ENCODE peak calls at places on chromosome 11, in seven cellular contexts. O is heart left ventricle, K is fibroblast of lung, B is PC-3, X is PC-9, F is colonic mucosa, C is tibial artery. J is an unnamed sample.

GRCh38 chr11:47257518-47258316 is at the start of gene NR1H3:
- DNase-seq in X (peak; percentile 78), B (peak; percentile 54), O (peak; percentile 91), K (peak; percentile 68), C (peak; percentile 81), F (peak; percentile 82), J (no peak)

GRCh38 chr11:19889531-19889930 is 176.9 kb downstream of the NAV2 start:
- DNase-seq in K (peak; percentile 74), X (no peak), O (no peak), F (no peak), B (no peak), C (no peak), J (no peak)

GRCh38 chr11:73578786-73579185 is 19.1 kb downstream of the FAM168A start:
- DNase-seq in B (no peak), F (no peak), O (no peak), K (peak; percentile 20), C (no peak), X (peak; percentile 63), J (no peak)

GRCh38 chr11:47551086-47551485 is 1.8 kb downstream of the CELF1 start:
- DNase-seq in O (no peak), K (peak; percentile 32), F (no peak), X (no peak), B (peak; percentile 45), C (no peak), J (peak; percentile 40)

GRCh38 chr11:99260696-99261095 is 239.9 kb downstream of the CNTN5 start:
- DNase-seq in O (no peak), F (no peak), B (peak; percentile 10), X (no peak), C (no peak), K (peak; percentile 37), J (peak; percentile 8)

GRCh38 chr11:91296628-91297027 is 928.0 kb upstream of the FAT3 start:
- DNase-seq in X (peak; percentile 36), O (no peak), B (peak; percentile 86), F (no peak), C (no peak), K (no peak), J (peak; percentile 48)

GRCh38 chr11:129317564-129317963 is 58.1 kb upstream of the BARX2 start:
- DNase-seq in C (no peak), X (peak; percentile 90), O (no peak), B (peak; percentile 84), K (no peak), F (peak; percentile 42), J (peak; percentile 89)

GRCh38 chr11:5275369-5276110 is 5.8 kb upstream of the HBE1 start:
- DNase-seq in K (no peak), B (no peak), O (no peak), F (no peak), C (no peak), X (no peak), J (no peak)

GRCh38 chr11:78034623-78035022 is 11.5 kb upstream of the KCTD14 start:
- DNase-seq in F (no peak), B (no peak), X (no peak), O (no peak), K (no peak), C (no peak), J (no peak)

GRCh38 chr11:78532991-78533861 is 41.4 kb downstream of the NARS2 start:
- DNase-seq in F (no peak), C (no peak), O (no peak), B (no peak), X (no peak), K (no peak), J (no peak)

GRCh38 chr11:131606936-131607335 is 236.5 kb downstream of the NTM start:
- DNase-seq in F (no peak), C (no peak), K (no peak), X (peak; percentile 10), B (no peak), O (no peak), J (no peak)

GRCh38 chr11:57547854-57548377 is 10.5 kb downstream of the SMTNL1 start:
- DNase-seq in C (no peak), F (no peak), B (no peak), X (no peak), O (no peak), K (no peak), J (no peak)

GRCh38 chr11:66275984-66276612 is 1.9 kb upstream of the CNIH2 start:
- DNase-seq in K (no peak), X (no peak), B (no peak), O (no peak), C (no peak), F (no peak), J (no peak)

GRCh38 chr11:73519266-73519665 is 78.6 kb downstream of the FAM168A start:
- DNase-seq in K (no peak), O (no peak), B (no peak), F (no peak), X (no peak), C (no peak), J (no peak)

GRCh38 chr11:116929393-116930090 is 92.1 kb upstream of the APOA1 start:
- DNase-seq in C (no peak), O (no peak), K (peak; percentile 46), X (no peak), F (no peak), B (no peak), J (no peak)

GRCh38 chr11:105829084-105829483 is 193.0 kb downstream of the MSANTD4 start:
- DNase-seq in K (no peak), X (no peak), C (no peak), O (no peak), F (no peak), B (no peak), J (no peak)

GRCh38 chr11:19696073-19696472 is 16.6 kb upstream of the NAV2 start:
- DNase-seq in C (no peak), K (no peak), F (no peak), O (no peak), X (no peak), B (no peak), J (peak; percentile 32)

GRCh38 chr11:86869966-86870570 is 69.7 kb downstream of the PRSS23 start:
- DNase-seq in F (peak; percentile 60), B (peak; percentile 58), K (peak; percentile 47), C (peak; percentile 78), X (no peak), O (peak; percentile 69), J (peak; percentile 54)

GRCh38 chr11:86874314-86875056 is 74.1 kb downstream of the PRSS23 start:
- DNase-seq in K (peak; percentile 11), F (no peak), X (no peak), O (no peak), B (no peak), C (no peak), J (no peak)

GRCh38 chr11:86865436-86865835 is 65.1 kb downstream of the PRSS23 start:
- DNase-seq in C (no peak), F (no peak), O (no peak), B (no peak), K (no peak), X (no peak), J (no peak)

GRCh38 chr11:86873573-86874083 is 73.3 kb downstream of the PRSS23 start:
- DNase-seq in B (no peak), F (no peak), O (no peak), X (no peak), K (peak; percentile 9), C (no peak), J (peak; percentile 22)

DNA sequence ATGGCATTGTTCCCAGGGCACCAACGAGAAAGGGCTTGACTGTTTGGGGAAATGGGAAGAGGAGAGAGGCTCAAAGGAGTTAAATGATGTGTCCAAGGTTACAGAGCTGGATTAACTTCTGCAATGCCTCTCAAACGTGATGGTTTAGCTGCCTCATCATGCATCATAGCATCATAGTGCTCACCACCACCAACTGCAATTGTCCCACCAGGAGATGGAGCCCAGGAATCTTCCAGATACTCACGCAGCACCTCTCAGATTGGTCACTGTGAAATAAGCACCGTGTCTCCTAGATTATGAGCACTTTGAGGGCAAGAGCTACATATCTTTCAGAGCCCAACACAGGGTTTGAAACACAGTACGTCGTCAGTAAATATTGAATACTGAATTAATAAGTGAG is 69.2 kb downstream of the PRSS23 start:
- DNase-seq in K (no peak), B (no peak), F (no peak), O (no peak), X (no peak), C (no peak), J (no peak)
- TF ChIP-seq CTCF in K (peak; percentile 3), B (no peak), F (no peak), O (no peak), X (no peak), C (no peak), J (no peak)

GRCh38 chr11:76246271-76246933 is 40.1 kb upstream of the WNT11 start:
- DNase-seq in K (no peak), F (no peak), B (no peak), O (no peak), C (no peak), X (no peak), J (no peak)

GRCh38 chr11:76250520-76251222 is 44.4 kb upstream of the WNT11 start:
- DNase-seq in O (no peak), X (no peak), K (no peak), F (no peak), C (no peak), B (no peak), J (no peak)

GRCh38 chr11:76249195-76249741 is 43.0 kb upstream of the WNT11 start:
- DNase-seq in O (no peak), F (peak; percentile 39), B (no peak), X (no peak), C (no peak), K (no peak), J (no peak)

GRCh38 chr11:76247091-76247490 is 40.8 kb upstream of the WNT11 start:
- DNase-seq in X (no peak), B (no peak), K (no peak), F (no peak), C (no peak), O (no peak), J (no peak)

DNA sequence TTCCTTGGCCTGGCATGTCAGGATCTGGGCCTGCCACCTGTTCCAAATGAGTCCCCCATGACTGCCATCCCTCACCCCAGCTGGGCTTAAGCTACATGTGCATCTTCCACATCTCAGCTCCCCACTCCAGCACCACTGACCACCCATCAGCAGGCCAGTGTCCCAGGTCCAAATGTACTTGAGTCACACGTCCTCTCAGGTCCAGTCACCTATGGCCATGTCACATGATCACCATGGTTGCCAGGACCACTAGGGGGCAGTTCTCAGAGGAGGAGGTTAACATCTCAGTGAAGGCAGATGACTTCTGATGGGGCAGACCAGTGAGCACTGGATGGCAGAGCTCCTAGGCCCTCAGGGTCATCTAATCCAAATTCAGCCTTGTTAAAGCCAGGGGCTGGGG is 41.9 kb upstream of the WNT11 start:
- DNase-seq in C (no peak), F (peak; percentile 29), B (peak; percentile 44), X (no peak), K (no peak), O (no peak), J (no peak)
- TF ChIP-seq CTCF in C (no peak), F (no peak), B (peak; percentile 60), X (peak; percentile 47), K (peak; percentile 25), O (peak; percentile 23), J (no peak)

DNA sequence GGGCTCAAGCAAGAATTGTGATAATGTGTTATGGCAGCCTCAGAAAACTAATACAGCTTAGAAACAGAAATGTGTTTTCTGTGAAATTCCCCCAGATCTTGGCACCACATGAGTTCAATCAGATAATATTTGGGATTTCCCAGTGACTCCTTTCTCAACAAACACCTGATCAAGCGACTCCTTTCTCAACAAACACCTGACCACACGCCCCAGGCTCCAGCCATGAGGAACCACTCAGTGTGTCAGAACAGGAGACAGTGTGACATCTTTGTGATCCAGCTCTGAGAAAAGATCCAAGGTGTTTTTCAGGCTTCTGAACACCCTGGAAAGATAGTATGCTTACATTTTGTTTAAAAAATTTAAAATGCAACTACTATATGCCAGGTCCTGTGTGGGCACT is 1.9 kb upstream of the UVRAG start:
- DNase-seq in F (no peak), K (no peak), C (no peak), O (no peak), B (peak; percentile 51), X (peak; percentile 72), J (peak; percentile 46)
- TF ChIP-seq CTCF in F (no peak), K (no peak), C (no peak), O (no peak), B (no peak), X (no peak), J (no peak)

GRCh38 chr11:119694334-119694733 is 34.7 kb downstream of the NECTIN1 start:
- DNase-seq in K (peak; percentile 43), O (no peak), C (no peak), F (peak; percentile 70), B (no peak), X (peak; percentile 70), J (peak; percentile 40)
- TF ChIP-seq CTCF in K (no peak), O (no peak), C (no peak), F (no peak), B (peak; percentile 29), X (peak; percentile 43), J (no peak)

J was measured in epithelial cell of esophagus.